ENCODE peak calls at places on chromosome 18, in five cellular contexts. U is small intestine; W is CD4-positive, alpha-beta memory T cell; C is lower lobe of right lung; L is transverse colon. O is an unnamed sample.

GRCh38 chr18:32083781-32084180 is 7.9 kb upstream of the RNF138 start:
- DNase-seq in U (no peak), W (no peak), C (no peak), L (no peak), O (no peak)

GRCh38 chr18:23179416-23179815 is 44.1 kb downstream of the CABLES1 start:
- DNase-seq in U (no peak), W (no peak), C (no peak), L (no peak), O (no peak)

GRCh38 chr18:57881818-57882413 is 78.8 kb upstream of the ATP8B1 start:
- DNase-seq in U (peak; percentile 87), W (no peak), C (peak; percentile 60), L (peak; percentile 74), O (peak; percentile 73)

GRCh38 chr18:23825978-23826405 is 136.7 kb downstream of the LAMA3 start:
- DNase-seq in U (no peak), W (no peak), C (no peak), L (peak; percentile 22), O (no peak)

GRCh38 chr18:32867330-32867729 is 94.5 kb upstream of the KLHL14 start:
- DNase-seq in U (no peak), W (no peak), C (no peak), L (no peak), O (no peak)

GRCh38 chr18:28735731-28736130 is 558.8 kb upstream of the CDH2 start:
- DNase-seq in U (peak; percentile 65), W (no peak), C (no peak), L (no peak), O (no peak)

GRCh38 chr18:57209697-57210096 is 62.8 kb downstream of the BOD1L2 start:
- DNase-seq in U (peak; percentile 24), W (no peak), C (no peak), L (no peak), O (no peak)

GRCh38 chr18:62717850-62718229 is 2.5 kb downstream of the PHLPP1 start:
- DNase-seq in U (no peak), W (no peak), C (no peak), L (no peak), O (no peak)

GRCh38 chr18:10404148-10404547 is 50.3 kb upstream of the APCDD1 start:
- DNase-seq in U (no peak), W (no peak), C (no peak), L (no peak), O (no peak)

GRCh38 chr18:48979944-48980890 is 29.5 kb upstream of the SMAD7 start:
- DNase-seq in U (peak; percentile 90), W (no peak), C (no peak), L (peak; percentile 50), O (no peak)

GRCh38 chr18:697012-697411 is 15.4 kb downstream of the ENOSF1 start:
- DNase-seq in U (no peak), W (no peak), C (no peak), L (no peak), O (no peak)

GRCh38 chr18:72207280-72207679 is 336.9 kb downstream of the CBLN2 start:
- DNase-seq in U (no peak), W (no peak), C (no peak), L (no peak), O (no peak)

GRCh38 chr18:77711096-77711495 is 461.4 kb downstream of the GALR1 start:
- DNase-seq in U (no peak), W (no peak), C (no peak), L (no peak), O (no peak)

GRCh38 chr18:13900633-13901032 is 14.7 kb downstream of the MC2R start:
- DNase-seq in U (no peak), W (no peak), C (no peak), L (no peak), O (no peak)

GRCh38 chr18:13890962-13891361 is 24.4 kb downstream of the MC2R start:
- DNase-seq in U (no peak), W (no peak), C (no peak), L (no peak), O (no peak)

GRCh38 chr18:13892098-13892497 is 23.2 kb downstream of the MC2R start:
- DNase-seq in U (no peak), W (no peak), C (no peak), L (no peak), O (no peak)

GRCh38 chr18:13893418-13893760 is 21.9 kb downstream of the MC2R start:
- DNase-seq in U (no peak), W (no peak), C (no peak), L (no peak), O (no peak)

GRCh38 chr18:13895505-13896033 is 19.8 kb downstream of the MC2R start:
- DNase-seq in U (no peak), W (no peak), C (no peak), L (no peak), O (no peak)
- H3K27me3 ChIP-seq in U (no peaks in the 10 kb centered on the region), W (no peaks in the 10 kb centered on the region), C (no peaks in the 10 kb centered on the region), L (no peaks in the 10 kb centered on the region), O (no peaks in the 10 kb centered on the region)

GRCh38 chr18:70420151-70420898 is 131.5 kb downstream of the SOCS6 start:
- DNase-seq in U (no peak), W (no peak), C (no peak), L (no peak), O (no peak)
- H3K4me1 ChIP-seq in U (peaks cover 7% of the 10 kb centered on the region), W (no peaks in the 10 kb centered on the region), C (peaks cover 40% of the 10 kb centered on the region), L (peaks cover 36% of the 10 kb centered on the region), O (no peaks in the 10 kb centered on the region)

GRCh38 chr18:36724169-36724568 is 104.6 kb downstream of the TPGS2 start:
- DNase-seq in U (no peak), W (no peak), C (no peak), L (no peak), O (no peak)
- H3K4me3 ChIP-seq in U (no peak overlapping the region), W (no peak overlapping the region), C (no peak overlapping the region), L (peak overlapping the region; percentile 7), O (no peak overlapping the region)

DNA sequence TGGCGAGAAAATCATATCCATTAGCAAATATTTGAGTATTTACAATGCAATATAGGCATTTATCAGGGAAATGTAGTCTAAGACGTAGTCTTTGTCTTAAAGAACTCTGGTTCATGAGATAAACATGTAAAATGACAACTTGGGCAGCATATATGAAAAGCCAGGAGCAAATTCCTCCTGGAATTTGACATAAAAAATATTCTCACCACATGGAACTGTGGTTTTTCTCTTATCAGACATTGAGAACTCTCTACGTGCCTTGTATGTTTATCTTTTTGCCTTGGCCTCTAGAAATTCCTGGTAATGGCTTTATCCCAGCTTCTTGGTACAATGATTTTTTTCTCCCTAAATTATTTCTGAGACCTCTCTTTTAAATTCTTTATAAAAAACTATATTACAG is 2.8 kb downstream of the MAPK4 start:
- DNase-seq in U (no peak), W (no peak), C (no peak), L (no peak), O (no peak)
- H3K27me3 ChIP-seq in U (no peaks in the 10 kb centered on the region), W (peaks cover 16% of the 10 kb centered on the region), C (peaks cover 33% of the 10 kb centered on the region), L (peaks cover 54% of the 10 kb centered on the region), O (no peaks in the 10 kb centered on the region)

GRCh38 chr18:46447323-46447722 is 209.7 kb downstream of the LOXHD1 start:
- DNase-seq in U (no peak), W (no peak), C (no peak), L (no peak), O (no peak)
- H3K4me1 ChIP-seq in U (no peaks in the 10 kb centered on the region), W (no peaks in the 10 kb centered on the region), C (no peaks in the 10 kb centered on the region), L (no peaks in the 10 kb centered on the region), O (no peaks in the 10 kb centered on the region)

DNA sequence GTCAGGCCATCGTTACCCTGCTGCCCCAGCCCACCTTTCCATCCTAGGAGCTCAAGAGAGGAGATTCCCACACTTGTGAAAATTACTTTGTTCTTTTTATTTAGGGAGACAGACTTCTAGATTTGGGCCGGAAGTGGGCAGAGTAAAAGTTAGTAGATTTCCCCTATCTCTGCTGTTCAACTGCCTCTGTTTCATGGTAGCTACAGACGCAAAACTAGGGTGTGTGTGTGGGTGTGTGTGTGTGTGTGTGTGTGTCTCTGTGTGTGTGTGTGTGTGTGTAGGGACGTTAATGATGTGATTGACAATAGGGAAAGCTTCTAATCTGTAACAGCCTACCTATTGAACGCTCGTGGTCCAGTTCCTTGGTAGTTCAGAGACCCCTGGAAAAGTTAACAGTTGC is 441 bp downstream of the PSMA8 start:
- DNase-seq in U (no peak), W (peak; percentile 29), C (no peak), L (no peak), O (no peak)
- H3K4me3 ChIP-seq in U (no peak overlapping the region), W (no peak overlapping the region), C (no peak overlapping the region), L (no peak overlapping the region), O (no peak overlapping the region)

GRCh38 chr18:31041346-31042067 is 1.0 kb downstream of the DSC3 start:
- DNase-seq in U (peak; percentile 36), W (no peak), C (peak; percentile 44), L (peak; percentile 10), O (no peak)
- H3K27me3 ChIP-seq in U (peaks cover 5% of the 10 kb centered on the region), W (no peaks in the 10 kb centered on the region), C (peaks cover 64% of the 10 kb centered on the region), L (peaks cover 91% of the 10 kb centered on the region), O (no peaks in the 10 kb centered on the region)

GRCh38 chr18:74455386-74455785 is 1.7 kb downstream of the DIPK1C start:
- DNase-seq in U (no peak), W (no peak), C (no peak), L (no peak), O (no peak)
- H3K4me1 ChIP-seq in U (peaks cover 4% of the 10 kb centered on the region), W (peaks cover 5% of the 10 kb centered on the region), C (peaks cover 9% of the 10 kb centered on the region), L (peaks cover 15% of the 10 kb centered on the region), O (no peaks in the 10 kb centered on the region)